ENCODE peak calls at places on chromosomes 6 and 20, in five cellular contexts. One of them, this sample, is unnamed.

GRCh38 chr6:107075951-107076381 is 39.3 kb downstream of the BEND3 start:
- DNase-seq in lower leg skin: no peak
- DNase-seq in heart right ventricle: no peak
- DNase-seq in thyroid gland: no peak
- DNase-seq in CD4-positive, alpha-beta T cell: no peak
- DNase-seq in this sample: peak

GRCh38 chr20:47713941-47714450 is 71.3 kb downstream of the SULF2 start:
- DNase-seq in CD4-positive, alpha-beta T cell: no peak
- DNase-seq in thyroid gland: peak
- DNase-seq in heart right ventricle: peak
- DNase-seq in lower leg skin: peak
- DNase-seq in this sample: no peak

GRCh38 chr6:143867236-143867635 is 3.0 kb downstream of the ZC2HC1B start:
- DNase-seq in CD4-positive, alpha-beta T cell: no peak
- DNase-seq in heart right ventricle: no peak
- DNase-seq in lower leg skin: no peak
- DNase-seq in thyroid gland: no peak
- DNase-seq in this sample: no peak

GRCh38 chr6:95203153-95203754 is 374.1 kb upstream of the MANEA start:
- DNase-seq in heart right ventricle: no peak
- DNase-seq in CD4-positive, alpha-beta T cell: no peak
- DNase-seq in thyroid gland: peak
- DNase-seq in lower leg skin: no peak
- DNase-seq in this sample: peak

GRCh38 chr6:151078655-151079054 is 161.1 kb upstream of the AKAP12 start:
- DNase-seq in CD4-positive, alpha-beta T cell: no peak
- DNase-seq in lower leg skin: no peak
- DNase-seq in thyroid gland: no peak
- DNase-seq in heart right ventricle: no peak
- DNase-seq in this sample: no peak

GRCh38 chr6:13284646-13285045 is 43.7 kb downstream of the TBC1D7 start:
- DNase-seq in thyroid gland: no peak
- DNase-seq in CD4-positive, alpha-beta T cell: no peak
- DNase-seq in lower leg skin: no peak
- DNase-seq in heart right ventricle: no peak
- DNase-seq in this sample: no peak

GRCh38 chr6:87066449-87067288 is 28.2 kb downstream of the CGA start:
- DNase-seq in thyroid gland: peak
- DNase-seq in CD4-positive, alpha-beta T cell: no peak
- DNase-seq in lower leg skin: no peak
- DNase-seq in heart right ventricle: peak
- DNase-seq in this sample: peak

GRCh38 chr6:70270287-70271005 is 32.4 kb downstream of the COL9A1 start:
- DNase-seq in lower leg skin: no peak
- DNase-seq in thyroid gland: no peak
- DNase-seq in CD4-positive, alpha-beta T cell: no peak
- DNase-seq in heart right ventricle: no peak
- DNase-seq in this sample: no peak

GRCh38 chr6:40671338-40672050 is 84.3 kb upstream of the LRFN2 start:
- DNase-seq in thyroid gland: no peak
- DNase-seq in heart right ventricle: no peak
- DNase-seq in lower leg skin: no peak
- DNase-seq in CD4-positive, alpha-beta T cell: no peak
- DNase-seq in this sample: no peak

GRCh38 chr20:41669708-41670263 is 51.6 kb upstream of the CHD6 start:
- DNase-seq in CD4-positive, alpha-beta T cell: no peak
- DNase-seq in lower leg skin: no peak
- DNase-seq in heart right ventricle: no peak
- DNase-seq in thyroid gland: no peak
- DNase-seq in this sample: no peak

GRCh38 chr6:144897441-144897921 is 612.3 kb downstream of the UTRN start:
- DNase-seq in lower leg skin: no peak
- DNase-seq in CD4-positive, alpha-beta T cell: no peak
- DNase-seq in thyroid gland: no peak
- DNase-seq in heart right ventricle: no peak
- DNase-seq in this sample: peak

GRCh38 chr20:23482138-23482537 is 8.8 kb upstream of the CST8 start:
- DNase-seq in heart right ventricle: no peak
- DNase-seq in lower leg skin: no peak
- DNase-seq in thyroid gland: no peak
- DNase-seq in CD4-positive, alpha-beta T cell: no peak
- DNase-seq in this sample: no peak

GRCh38 chr6:14053776-14054175 is 63.8 kb upstream of the CD83 start:
- DNase-seq in CD4-positive, alpha-beta T cell: no peak
- DNase-seq in thyroid gland: no peak
- DNase-seq in lower leg skin: no peak
- DNase-seq in heart right ventricle: no peak
- DNase-seq in this sample: no peak

GRCh38 chr6:145070791-145071190 is 664.5 kb downstream of the EPM2A start:
- DNase-seq in lower leg skin: no peak
- DNase-seq in CD4-positive, alpha-beta T cell: no peak
- DNase-seq in heart right ventricle: no peak
- DNase-seq in thyroid gland: no peak
- DNase-seq in this sample: peak

GRCh38 chr6:108114861-108115597 is 40.5 kb upstream of the OSTM1 start:
- DNase-seq in thyroid gland: peak
- DNase-seq in CD4-positive, alpha-beta T cell: no peak
- DNase-seq in lower leg skin: peak
- DNase-seq in heart right ventricle: peak
- DNase-seq in this sample: peak

GRCh38 chr20:63522091-63522868 is 1.7 kb downstream of the PPDPF start:
- DNase-seq in lower leg skin: no peak
- DNase-seq in CD4-positive, alpha-beta T cell: no peak
- DNase-seq in thyroid gland: no peak
- DNase-seq in heart right ventricle: no peak
- DNase-seq in this sample: no peak

GRCh38 chr20:10169752-10170151 is 48.9 kb upstream of the SNAP25 start:
- DNase-seq in thyroid gland: no peak
- DNase-seq in lower leg skin: no peak
- DNase-seq in heart right ventricle: no peak
- DNase-seq in CD4-positive, alpha-beta T cell: no peak
- DNase-seq in this sample: no peak

GRCh38 chr20:40720826-40721225 is 31.8 kb upstream of the MAFB start:
- DNase-seq in CD4-positive, alpha-beta T cell: no peak
- DNase-seq in lower leg skin: no peak
- DNase-seq in heart right ventricle: no peak
- DNase-seq in thyroid gland: no peak
- DNase-seq in this sample: no peak

GRCh38 chr6:29685718-29686326 is 4.9 kb upstream of the ZFP57 start:
- DNase-seq in thyroid gland: no peak
- DNase-seq in CD4-positive, alpha-beta T cell: no peak
- DNase-seq in lower leg skin: no peak
- DNase-seq in heart right ventricle: peak
- DNase-seq in this sample: no peak

GRCh38 chr6:80003841-80004198 is 629 bp upstream of the TTK start:
- DNase-seq in heart right ventricle: no peak
- DNase-seq in thyroid gland: peak
- DNase-seq in CD4-positive, alpha-beta T cell: peak
- DNase-seq in lower leg skin: no peak
- DNase-seq in this sample: no peak

GRCh38 chr6:87282743-87283142 is 39.6 kb upstream of the SMIM8 start:
- DNase-seq in thyroid gland: no peak
- DNase-seq in heart right ventricle: no peak
- DNase-seq in CD4-positive, alpha-beta T cell: no peak
- DNase-seq in lower leg skin: no peak
- DNase-seq in this sample: peak

GRCh38 chr6:114007451-114007953 is 36.6 kb upstream of the HDAC2 start:
- DNase-seq in CD4-positive, alpha-beta T cell: no peak
- DNase-seq in lower leg skin: no peak
- DNase-seq in thyroid gland: no peak
- DNase-seq in heart right ventricle: no peak
- DNase-seq in this sample: no peak

GRCh38 chr6:12483712-12484111 is 193.6 kb downstream of the EDN1 start:
- DNase-seq in CD4-positive, alpha-beta T cell: no peak
- DNase-seq in lower leg skin: no peak
- DNase-seq in thyroid gland: no peak
- DNase-seq in heart right ventricle: no peak
- DNase-seq in this sample: peak

GRCh38 chr6:21538186-21538798 is 55.3 kb upstream of the SOX4 start:
- DNase-seq in thyroid gland: no peak
- DNase-seq in lower leg skin: no peak
- DNase-seq in CD4-positive, alpha-beta T cell: no peak
- DNase-seq in heart right ventricle: no peak
- DNase-seq in this sample: no peak

GRCh38 chr6:143616741-143617140 is 61.0 kb upstream of the PHACTR2 start:
- DNase-seq in CD4-positive, alpha-beta T cell: no peak
- DNase-seq in lower leg skin: no peak
- DNase-seq in heart right ventricle: no peak
- DNase-seq in thyroid gland: no peak
- DNase-seq in this sample: no peak

GRCh38 chr6:15017251-15017650 is 228.6 kb upstream of the JARID2 start:
- DNase-seq in CD4-positive, alpha-beta T cell: no peak
- DNase-seq in heart right ventricle: peak
- DNase-seq in thyroid gland: peak
- DNase-seq in lower leg skin: no peak
- DNase-seq in this sample: peak

GRCh38 chr6:72624557-72625160 is 2.8 kb downstream of the KCNQ5 start:
- DNase-seq in thyroid gland: no peak
- DNase-seq in heart right ventricle: no peak
- DNase-seq in lower leg skin: no peak
- DNase-seq in CD4-positive, alpha-beta T cell: no peak
- DNase-seq in this sample: no peak

GRCh38 chr20:35511814-35512420 is 17.5 kb downstream of the C20orf173 start:
- DNase-seq in thyroid gland: peak
- DNase-seq in CD4-positive, alpha-beta T cell: no peak
- DNase-seq in heart right ventricle: no peak
- DNase-seq in lower leg skin: no peak
- DNase-seq in this sample: peak

GRCh38 chr6:93008385-93008784 is 411.0 kb downstream of the EPHA7 start:
- DNase-seq in thyroid gland: no peak
- DNase-seq in CD4-positive, alpha-beta T cell: no peak
- DNase-seq in heart right ventricle: no peak
- DNase-seq in lower leg skin: no peak
- DNase-seq in this sample: no peak

GRCh38 chr20:36261389-36262105 is 25.3 kb downstream of the AAR2 start:
- DNase-seq in lower leg skin: no peak
- DNase-seq in heart right ventricle: no peak
- DNase-seq in CD4-positive, alpha-beta T cell: no peak
- DNase-seq in thyroid gland: no peak
- DNase-seq in this sample: no peak

GRCh38 chr20:14992071-14992654 is 654.8 kb upstream of the FLRT3 start:
- DNase-seq in CD4-positive, alpha-beta T cell: no peak
- DNase-seq in lower leg skin: no peak
- DNase-seq in heart right ventricle: no peak
- DNase-seq in thyroid gland: no peak
- DNase-seq in this sample: peak

GRCh38 chr6:21914121-21914973 is 320.8 kb downstream of the SOX4 start:
- DNase-seq in heart right ventricle: peak
- DNase-seq in lower leg skin: no peak
- DNase-seq in thyroid gland: peak
- DNase-seq in CD4-positive, alpha-beta T cell: peak
- DNase-seq in this sample: peak

GRCh38 chr20:298755-299391 is 1.5 kb downstream of the ZCCHC3 start:
- DNase-seq in CD4-positive, alpha-beta T cell: no peak
- DNase-seq in heart right ventricle: no peak
- DNase-seq in lower leg skin: no peak
- DNase-seq in thyroid gland: no peak
- DNase-seq in this sample: no peak

GRCh38 chr6:11236351-11236750 is 3.9 kb upstream of the NEDD9 start:
- DNase-seq in lower leg skin: no peak
- DNase-seq in CD4-positive, alpha-beta T cell: peak
- DNase-seq in thyroid gland: peak
- DNase-seq in heart right ventricle: no peak
- DNase-seq in this sample: no peak

DNA sequence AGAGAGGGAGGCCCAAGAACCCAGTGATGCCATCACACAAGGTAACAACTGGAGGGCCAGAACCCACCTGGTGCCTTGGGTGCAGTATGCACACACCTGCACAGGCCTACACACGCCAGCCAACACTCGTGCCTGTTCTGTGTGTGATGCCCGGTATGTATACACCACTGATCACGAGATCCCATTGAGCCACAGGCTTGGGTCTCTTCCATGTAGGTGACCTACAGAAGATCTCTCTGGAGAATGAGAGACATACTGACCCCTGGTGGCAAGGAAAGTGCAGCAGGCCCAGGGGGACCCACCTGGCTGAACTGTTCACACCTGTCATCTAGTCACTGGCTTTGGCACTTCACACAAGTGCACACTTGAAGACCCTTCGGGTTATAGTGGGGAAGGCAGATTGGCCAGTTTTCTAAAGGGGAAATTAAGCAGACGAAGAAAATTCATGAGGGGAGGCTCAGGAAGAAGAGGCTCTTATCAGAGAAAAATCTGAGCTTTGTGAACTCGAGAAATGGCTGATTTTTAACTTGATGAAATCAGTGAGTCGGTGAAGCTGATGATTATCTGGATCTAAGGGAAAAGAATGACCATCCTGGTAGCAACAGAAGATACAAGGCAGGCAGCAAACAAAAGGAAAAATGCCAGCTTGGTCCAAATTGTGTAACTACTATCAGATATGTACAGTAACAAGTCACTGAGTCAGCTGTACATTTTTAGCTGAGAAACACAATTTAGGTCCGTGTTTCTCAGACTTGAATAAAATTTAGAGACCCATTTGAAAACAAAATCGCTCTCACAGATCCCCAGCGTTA is 69.1 kb upstream of the PBOV1 start:
- DNase-seq in lower leg skin: no peak
- DNase-seq in CD4-positive, alpha-beta T cell: peak
- DNase-seq in heart right ventricle: no peak
- DNase-seq in thyroid gland: peak
- DNase-seq in this sample: peak
- TF ChIP-seq CTCF in lower leg skin: no peak
- TF ChIP-seq CTCF in CD4-positive, alpha-beta T cell: peak
- TF ChIP-seq CTCF in heart right ventricle: peak
- TF ChIP-seq CTCF in thyroid gland: peak
- TF ChIP-seq CTCF in this sample: peak

DNA sequence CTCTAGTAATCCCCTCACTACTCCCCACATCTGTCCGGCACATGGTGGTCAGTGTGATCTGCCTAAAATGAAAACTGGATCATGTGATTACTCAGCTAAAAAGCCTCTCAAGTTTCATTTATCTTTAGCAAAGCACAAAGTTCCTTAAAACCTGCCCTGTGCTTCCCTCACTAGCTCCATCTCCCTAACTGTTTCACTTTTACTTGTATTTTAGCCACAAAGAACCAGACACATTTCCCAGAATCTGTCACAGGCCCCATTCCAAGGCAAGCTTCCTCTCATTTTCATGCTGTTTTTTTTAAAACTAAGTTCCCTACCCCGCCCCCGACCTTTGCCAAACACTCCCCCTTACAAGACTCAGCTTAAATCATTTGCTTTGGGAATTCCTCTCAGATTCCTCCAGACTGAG is 8.9 kb upstream of the IGF2R start:
- DNase-seq in thyroid gland: no peak
- DNase-seq in lower leg skin: no peak
- DNase-seq in heart right ventricle: peak
- DNase-seq in CD4-positive, alpha-beta T cell: no peak
- DNase-seq in this sample: peak
- TF ChIP-seq CTCF in thyroid gland: no peak
- TF ChIP-seq CTCF in lower leg skin: no peak
- TF ChIP-seq CTCF in heart right ventricle: no peak
- TF ChIP-seq CTCF in CD4-positive, alpha-beta T cell: no peak
- TF ChIP-seq CTCF in this sample: no peak

GRCh38 chr6:159042824-159043181 is 2.0 kb downstream of the TAGAP start:
- DNase-seq in thyroid gland: no peak
- DNase-seq in lower leg skin: no peak
- DNase-seq in CD4-positive, alpha-beta T cell: no peak
- DNase-seq in heart right ventricle: no peak
- DNase-seq in this sample: no peak
- TF ChIP-seq CTCF in thyroid gland: no peak
- TF ChIP-seq CTCF in lower leg skin: no peak
- TF ChIP-seq CTCF in CD4-positive, alpha-beta T cell: peak
- TF ChIP-seq CTCF in heart right ventricle: peak
- TF ChIP-seq CTCF in this sample: no peak

GRCh38 chr20:45308078-45308778 is at the start of gene MATN4:
- DNase-seq in heart right ventricle: peak
- DNase-seq in thyroid gland: peak
- DNase-seq in CD4-positive, alpha-beta T cell: no peak
- DNase-seq in lower leg skin: no peak
- DNase-seq in this sample: no peak
- TF ChIP-seq CTCF in heart right ventricle: no peak
- TF ChIP-seq CTCF in thyroid gland: no peak
- TF ChIP-seq CTCF in CD4-positive, alpha-beta T cell: no peak
- TF ChIP-seq CTCF in lower leg skin: no peak
- TF ChIP-seq CTCF in this sample: no peak